ENCODE peak calls at places on chromosome 13, in nine cellular contexts. Y is CD8-positive, alpha-beta T cell; C is activated T-cell treated with anti-CD3 and anti-CD28 coated beads for 48 hours; F is cardiac muscle cell; J is substantia nigra; H is ascending aorta; V is hypothalamus; P is islet precursor cell; B is aorta. W is an unnamed sample.
A peak's percentile ranks its signal among the peaks of the same experiment; 100 is the strongest.

GRCh38 chr13:59424661-59425060 is 739.1 kb downstream of the DIAPH3 start:
- DNase-seq in Y (no peak), C (no peak), F (peak; percentile 43), J (no peak), H (no peak), V (no peak), P (no peak), B (no peak), W (no peak)

GRCh38 chr13:98192008-98192407 is 14.9 kb upstream of the RNF113B start:
- DNase-seq in Y (no peak), C (no peak), F (no peak), J (no peak), H (no peak), V (no peak), P (no peak), B (no peak), W (no peak)

GRCh38 chr13:93066187-93066586 is 160.4 kb upstream of the GPC6 start:
- DNase-seq in Y (no peak), C (no peak), F (peak; percentile 89), J (no peak), H (no peak), V (no peak), P (no peak), B (no peak), W (no peak)

GRCh38 chr13:113232208-113233003 is 23.0 kb downstream of the CUL4A start:
- DNase-seq in Y (no peak), C (no peak), F (no peak), J (no peak), H (no peak), V (no peak), P (no peak), B (peak; percentile 47), W (no peak)

GRCh38 chr13:31035162-31035951 is 102.9 kb downstream of the TEX26 start:
- DNase-seq in Y (no peak), C (no peak), F (peak; percentile 71), J (no peak), H (peak; percentile 52), V (no peak), P (peak; percentile 6), B (no peak), W (no peak)

GRCh38 chr13:94683426-94683825 is 28.9 kb downstream of the SOX21 start:
- DNase-seq in Y (no peak), C (no peak), F (no peak), J (no peak), H (no peak), V (no peak), P (peak; percentile 60), B (no peak), W (no peak)

GRCh38 chr13:38308736-38309135 is 40.9 kb upstream of the UFM1 start:
- DNase-seq in Y (no peak), C (no peak), F (peak; percentile 34), J (no peak), H (no peak), V (no peak), P (no peak), B (no peak), W (no peak)

GRCh38 chr13:49400755-49401659 is 42.9 kb downstream of the CAB39L start:
- DNase-seq in Y (no peak), C (no peak), F (peak; percentile 74), J (no peak), H (peak; percentile 66), V (peak; percentile 10), P (peak; percentile 91), B (no peak), W (no peak)

GRCh38 chr13:33509642-33510229 is 224.2 kb upstream of the STARD13 start:
- DNase-seq in Y (no peak), C (no peak), F (peak; percentile 58), J (no peak), H (peak; percentile 86), V (peak; percentile 43), P (no peak), B (peak; percentile 50), W (no peak)

GRCh38 chr13:66644855-66645460 is 585.2 kb downstream of the PCDH9 start:
- DNase-seq in Y (no peak), C (no peak), F (no peak), J (no peak), H (no peak), V (no peak), P (no peak), B (no peak), W (no peak)

W was measured in nucleus accumbens.